ENCODE peak calls at places on chromosomes 3 and 15, in five cellular contexts. G is AG20443; U is activated CD8-positive, alpha-beta memory T cell treated with anti-CD3 and anti-CD28 coated beads for 24 hours; I is stimulated activated CD8-positive, alpha-beta memory T cell treated with anti-CD3 and anti-CD28 coated beads, Interleukin-12 subunit alpha, Interleukin-12 subunit beta, amount 100 ng/mL, for 4 hours; Z is Panc1. W is an unnamed sample.

GRCh38 chr3:143119009-143119914 is at the start of gene CHST2:
- DNase-seq in Z (no peak), G (peak), I (peak), U (peak), W (peak)

GRCh38 chr3:187456268-187456667 is 88.1 kb downstream of the RTP4 start:
- DNase-seq in U (no peak), G (no peak), I (no peak), Z (no peak), W (peak)

GRCh38 chr3:8529197-8529637 is 27.6 kb downstream of the LMCD1 start:
- DNase-seq in U (no peak), Z (no peak), I (no peak), G (no peak), W (peak)

GRCh38 chr15:71810256-71811035 is at the start of gene NR2E3:
- DNase-seq in U (no peak), G (no peak), Z (no peak), I (no peak), W (no peak)

GRCh38 chr3:53161820-53162671 is 1.0 kb downstream of the PRKCD start:
- DNase-seq in Z (no peak), I (peak), U (peak), G (peak), W (peak)

GRCh38 chr3:156751461-156752025 is 74.6 kb upstream of the LEKR1 start:
- DNase-seq in Z (no peak), I (no peak), G (peak), U (no peak), W (peak)

GRCh38 chr15:100873029-100873677 is 6.5 kb upstream of the ALDH1A3 start:
- DNase-seq in Z (peak), G (peak), I (no peak), U (peak), W (peak)

GRCh38 chr3:177358968-177359600 is 161.8 kb upstream of the TBL1XR1 start:
- DNase-seq in Z (peak), U (peak), I (peak), G (no peak), W (no peak)

GRCh38 chr3:149273096-149273751 is 51.6 kb upstream of the CP start:
- DNase-seq in G (peak), I (no peak), Z (peak), U (no peak), W (peak)

W was measured in cardiac fibroblast.